ENCODE peak calls at places on chromosomes 7 and 10, in eight cellular contexts. L is bronchial epithelial cell; U is CD4-positive, alpha-beta T cell; F is OCI-LY7; J is nephron progenitor cell; V is IMR-90; X is colonic mucosa; E is GM13977. N is an unnamed sample.

GRCh38 chr10:12350167-12350872 is 973 bp downstream of the CAMK1D start:
- DNase-seq in X (peak; percentile 70), V (peak; percentile 45), U (peak; percentile 20), J (peak; percentile 49), E (peak; percentile 68), F (peak; percentile 57), L (peak; percentile 29), N (no peak)

GRCh38 chr10:42781893-42782445 is 626 bp upstream of the BMS1 start:
- DNase-seq in J (no peak), V (no peak), U (no peak), X (peak; percentile 22), L (no peak), F (no peak), E (no peak), N (peak; percentile 15)

GRCh38 chr7:88243345-88243909 is 23.6 kb upstream of the SRI start:
- DNase-seq in L (peak; percentile 74), E (peak; percentile 29), J (no peak), X (no peak), F (peak; percentile 24), U (no peak), V (peak; percentile 44), N (peak; percentile 57)

GRCh38 chr7:101700424-101700823 is 71.3 kb upstream of the MYL10 start:
- DNase-seq in U (no peak), J (no peak), L (no peak), V (no peak), X (no peak), E (no peak), F (no peak), N (no peak)

GRCh38 chr7:1270181-1270580 is 37.5 kb downstream of the UNCX start:
- DNase-seq in J (no peak), F (no peak), E (no peak), L (no peak), X (no peak), V (no peak), U (no peak), N (no peak)

GRCh38 chr10:96973809-96974208 is 141.7 kb downstream of the LCOR start:
- DNase-seq in J (no peak), V (no peak), L (no peak), F (no peak), E (no peak), U (no peak), X (no peak), N (no peak)

GRCh38 chr10:4670737-4671136 is 155.3 kb upstream of the AKR1E2 start:
- DNase-seq in X (no peak), L (peak; percentile 85), E (no peak), F (no peak), V (peak; percentile 41), U (no peak), J (no peak), N (peak; percentile 52)

GRCh38 chr10:124152139-124152780 is 58.9 kb upstream of the CHST15 start:
- DNase-seq in F (no peak), V (peak; percentile 19), L (peak; percentile 80), E (no peak), J (no peak), U (no peak), X (peak; percentile 61), N (peak; percentile 92)

GRCh38 chr7:82507976-82508677 is 64.5 kb upstream of the CACNA2D1 start:
- DNase-seq in J (no peak), L (no peak), E (no peak), F (no peak), V (no peak), U (no peak), X (peak; percentile 36), N (no peak)

GRCh38 chr7:144670251-144670650 is 165.6 kb downstream of the TPK1 start:
- DNase-seq in E (no peak), J (no peak), F (peak; percentile 5), L (peak; percentile 46), U (no peak), V (no peak), X (no peak), N (peak; percentile 33)

GRCh38 chr10:94123253-94123995 is 129.7 kb downstream of the PLCE1 start:
- DNase-seq in F (no peak), J (no peak), U (no peak), V (peak; percentile 93), L (peak; percentile 86), E (no peak), X (no peak), N (no peak)

GRCh38 chr10:3103646-3104045 is 36.3 kb downstream of the PFKP start:
- DNase-seq in V (no peak), E (no peak), L (no peak), X (no peak), F (no peak), U (no peak), J (no peak), N (no peak)

GRCh38 chr7:30028749-30029635 is 780 bp downstream of the PLEKHA8 start:
- DNase-seq in F (peak; percentile 70), V (peak; percentile 19), U (no peak), E (peak; percentile 46), J (no peak), L (peak; percentile 26), X (peak; percentile 63), N (peak; percentile 34)

DNA sequence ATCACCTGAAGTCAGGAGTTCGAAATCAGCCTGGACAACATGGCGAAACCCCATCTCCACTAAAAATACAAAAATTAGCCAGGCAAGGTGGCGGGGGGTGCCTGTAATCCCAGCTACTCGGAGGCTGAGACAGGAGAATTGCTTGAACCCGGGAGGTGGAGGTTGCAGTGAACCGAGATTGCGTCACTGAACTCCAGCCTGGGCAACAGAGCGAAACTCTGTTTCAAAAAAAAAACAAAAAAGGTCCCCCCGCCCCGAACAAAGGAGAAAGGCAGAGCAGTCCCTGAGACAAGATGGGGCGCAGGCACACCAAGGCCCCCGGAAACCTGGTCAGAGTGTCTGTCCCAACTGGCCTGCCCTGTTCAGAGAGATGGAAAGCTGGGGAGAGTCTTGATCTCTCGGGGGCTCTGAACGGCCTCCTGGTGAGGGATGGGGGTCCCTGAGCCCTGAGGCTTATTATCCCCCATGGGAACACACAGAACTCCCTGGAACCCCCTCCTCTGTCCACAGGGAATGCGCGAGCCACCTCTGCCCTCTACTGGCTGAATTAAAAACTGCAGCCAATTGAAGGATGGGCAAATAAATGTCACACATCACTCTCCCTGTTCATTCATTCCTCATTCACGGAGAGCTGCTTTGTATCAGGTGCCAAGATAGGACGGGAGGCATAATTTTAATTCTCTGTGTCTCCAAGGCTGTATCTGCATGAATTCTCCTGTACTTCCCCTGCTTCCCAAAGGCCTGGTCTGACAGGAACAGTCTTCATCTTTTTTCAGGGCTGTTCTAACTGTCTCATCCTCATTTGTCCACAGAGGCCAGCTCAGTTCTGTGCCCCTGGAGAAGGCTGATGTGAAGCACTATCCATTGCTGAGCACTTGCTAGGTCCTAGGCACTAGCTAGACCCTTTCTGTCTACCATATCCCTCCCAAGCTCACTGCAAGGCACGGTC is 28.9 kb downstream of the MAT1A start:
- DNase-seq in F (peak; percentile 27), L (no peak), X (peak; percentile 34), U (no peak), E (peak; percentile 55), V (no peak), J (peak; percentile 65), N (peak; percentile 55)
- TF ChIP-seq CTCF in F (peak; percentile 89), L (peak; percentile 81), X (peak; percentile 73), U (peak; percentile 80), E (peak; percentile 86), V (peak; percentile 78), J (peak; percentile 86), N (peak; percentile 90)

GRCh38 chr7:15925608-15926007 is 239.1 kb upstream of the MEOX2 start:
- DNase-seq in L (no peak), U (no peak), J (no peak), F (no peak), E (no peak), V (no peak), X (no peak), N (no peak)

GRCh38 chr7:15922002-15922401 is 235.5 kb upstream of the MEOX2 start:
- DNase-seq in X (no peak), J (no peak), E (no peak), L (no peak), F (no peak), V (no peak), U (no peak), N (no peak)

GRCh38 chr7:15924910-15925309 is 238.4 kb upstream of the MEOX2 start:
- DNase-seq in U (no peak), J (no peak), L (peak; percentile 47), V (no peak), E (no peak), F (no peak), X (no peak), N (no peak)

GRCh38 chr7:15920953-15921352 is 234.5 kb upstream of the MEOX2 start:
- DNase-seq in F (no peak), L (no peak), V (no peak), U (no peak), J (no peak), E (no peak), X (no peak), N (no peak)

GRCh38 chr7:15921576-15921975 is 235.1 kb upstream of the MEOX2 start:
- DNase-seq in U (no peak), V (peak; percentile 54), J (no peak), L (peak; percentile 71), F (no peak), X (no peak), E (no peak), N (no peak)
- TF ChIP-seq CTCF in U (no peak), V (no peak), J (no peak), L (no peak), F (no peak), X (no peak), E (no peak), N (no peak)

DNA sequence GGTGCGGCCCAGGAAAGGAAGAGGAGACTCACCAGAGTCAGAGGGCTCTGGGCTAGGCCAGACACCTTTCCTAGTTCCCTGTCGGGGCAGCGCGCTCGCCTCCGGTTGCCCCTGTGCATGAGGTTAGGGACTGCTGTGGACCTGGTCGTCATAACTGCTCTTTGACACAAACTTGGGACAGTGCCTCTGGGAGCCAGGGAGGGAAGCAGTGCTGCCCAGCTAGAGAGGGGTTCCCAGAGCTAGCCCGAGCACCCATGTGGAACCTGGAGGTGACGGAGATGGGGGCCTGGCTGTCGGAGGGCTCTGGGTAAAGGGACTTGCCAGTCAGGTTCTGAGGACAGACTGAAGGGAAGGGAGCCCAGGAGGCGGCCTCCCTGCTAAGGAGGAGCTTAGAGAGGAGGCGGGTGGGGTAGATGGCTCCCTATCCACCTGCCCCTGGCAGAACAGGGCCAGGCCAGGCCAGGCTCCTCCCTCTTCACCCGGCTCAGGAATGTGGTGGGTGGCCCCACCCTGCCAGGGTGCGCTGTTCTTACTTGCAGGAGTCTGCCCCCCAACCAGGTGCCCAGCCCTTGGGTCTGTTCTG is 29.7 kb downstream of the AGAP3 start:
- DNase-seq in X (peak; percentile 84), L (peak; percentile 94), J (no peak), F (no peak), U (no peak), E (no peak), V (no peak), N (peak; percentile 84)
- TF ChIP-seq CTCF in X (no peak), L (no peak), J (no peak), F (no peak), U (no peak), E (no peak), V (no peak), N (no peak)

DNA sequence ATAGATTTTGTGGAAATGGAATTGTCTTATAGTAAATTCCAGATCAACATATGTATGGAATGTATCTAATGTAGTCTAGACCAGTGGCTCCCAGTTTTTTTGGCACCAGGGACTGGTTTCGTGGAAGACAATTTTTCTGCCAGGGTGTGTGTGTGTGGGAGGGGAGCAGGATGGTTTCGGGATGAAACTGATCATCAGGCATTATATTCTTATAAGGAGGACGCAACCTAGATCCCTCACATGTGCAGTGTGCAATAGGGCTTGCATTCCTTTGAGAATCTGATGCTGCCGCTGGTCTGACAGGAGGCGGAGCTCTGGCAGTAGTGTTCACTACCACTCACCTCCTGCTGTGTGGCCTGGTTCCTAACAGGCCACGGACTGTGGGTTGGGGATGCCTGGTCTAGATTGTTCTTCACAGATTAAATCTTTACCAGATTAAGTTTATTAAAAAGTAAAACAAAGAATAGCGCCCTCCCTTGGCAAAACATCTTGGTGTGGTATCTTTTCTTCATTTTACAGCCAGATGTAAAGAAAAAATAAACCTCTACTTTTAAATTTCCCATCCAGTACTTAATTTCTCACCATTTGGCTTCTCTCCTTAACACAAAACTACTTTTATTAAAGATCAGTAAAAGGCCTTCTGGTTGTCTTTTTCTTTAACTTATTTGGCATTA is 48.4 kb downstream of the SEPTIN7 start:
- DNase-seq in V (peak; percentile 20), U (no peak), E (no peak), L (no peak), F (no peak), J (peak; percentile 4), X (no peak), N (peak; percentile 69)
- TF ChIP-seq CTCF in V (no peak), U (no peak), E (no peak), L (no peak), F (peak; percentile 61), J (no peak), X (no peak), N (no peak)